ENCODE peak calls at places on chromosomes 5 and 9, in six cellular contexts. F, P, V, Y, D and M are unnamed samples.
A peak's percentile ranks its signal among the peaks of the same experiment; 100 is the strongest.

GRCh38 chr5:171953860-171954701 is 52.4 kb downstream of the FBXW11 start:
- DNase-seq in Y (peak; percentile 78), V (no peak), F (no peak), P (peak; percentile 62), D (no peak), M (no peak)

GRCh38 chr9:132160802-132161742 is 786 bp upstream of the NTNG2 start:
- DNase-seq in V (no peak), P (no peak), D (no peak), Y (no peak), F (peak; percentile 84), M (peak; percentile 64)

GRCh38 chr5:173514666-173515065 is 101.8 kb downstream of the BOD1 start:
- DNase-seq in D (no peak), F (no peak), P (no peak), V (no peak), Y (no peak), M (no peak)

GRCh38 chr5:171986772-171987171 is 19.7 kb downstream of the FBXW11 start:
- DNase-seq in D (no peak), V (no peak), F (no peak), P (no peak), Y (no peak), M (no peak)

GRCh38 chr5:4758550-4758949 is 381.6 kb upstream of the ADAMTS16 start:
- DNase-seq in D (no peak), V (no peak), F (no peak), P (no peak), Y (no peak), M (no peak)

GRCh38 chr5:2725957-2726356 is 25.5 kb downstream of the IRX2 start:
- DNase-seq in V (no peak), Y (no peak), F (no peak), P (no peak), D (no peak), M (no peak)

GRCh38 chr5:122756263-122756911 is 18.5 kb upstream of the SNX2 start:
- DNase-seq in Y (no peak), V (no peak), P (no peak), D (no peak), F (no peak), M (peak; percentile 14)

GRCh38 chr5:40680741-40681350 is 1.1 kb downstream of the PTGER4 start:
- DNase-seq in P (no peak), V (no peak), F (peak; percentile 39), D (no peak), Y (no peak), M (peak; percentile 50)

GRCh38 chr5:67002832-67003231 is 193.8 kb downstream of the CD180 start:
- DNase-seq in D (no peak), P (peak; percentile 19), F (no peak), Y (no peak), V (no peak), M (no peak)

GRCh38 chr9:129580211-129580915 is 40.5 kb downstream of the C9orf50 start:
- DNase-seq in D (no peak), F (no peak), P (peak; percentile 91), V (peak; percentile 64), Y (no peak), M (no peak)

GRCh38 chr5:172453206-172453985 is 929 bp downstream of the SH3PXD2B start:
- DNase-seq in P (peak; percentile 49), D (no peak), F (peak; percentile 80), Y (no peak), V (no peak), M (no peak)

GRCh38 chr5:96079075-96079474 is 117.4 kb upstream of the ELL2 start:
- DNase-seq in Y (no peak), V (no peak), D (no peak), P (peak; percentile 35), F (no peak), M (no peak)

GRCh38 chr9:90608141-90608540 is 34.5 kb downstream of the DIRAS2 start:
- DNase-seq in F (no peak), V (no peak), Y (no peak), D (no peak), P (no peak), M (no peak)

GRCh38 chr5:1666812-1667588 is 132.6 kb downstream of the MRPL36 start:
- DNase-seq in F (peak; percentile 93), P (no peak), V (no peak), D (no peak), Y (peak; percentile 87), M (no peak)

GRCh38 chr5:62134811-62135210 is 171.2 kb upstream of the KIF2A start:
- DNase-seq in P (no peak), V (no peak), Y (no peak), F (no peak), D (no peak), M (no peak)

GRCh38 chr5:124264499-124264898 is 481.9 kb downstream of the ZNF608 start:
- DNase-seq in P (no peak), F (no peak), V (no peak), Y (no peak), D (no peak), M (no peak)

GRCh38 chr5:78591227-78591626 is 57.3 kb downstream of the LHFPL2 start:
- DNase-seq in P (peak; percentile 54), Y (no peak), D (no peak), F (no peak), V (no peak), M (no peak)

GRCh38 chr9:89109666-89110065 is 69.0 kb downstream of the SHC3 start:
- DNase-seq in Y (no peak), V (no peak), F (no peak), P (no peak), D (no peak), M (no peak)

GRCh38 chr9:70031141-70031545 is 12.5 kb upstream of the MAMDC2 start:
- DNase-seq in Y (no peak), F (no peak), P (no peak), D (no peak), V (no peak), M (no peak)

GRCh38 chr9:137023583-137023991 is 4.5 kb downstream of the ABCA2 start:
- DNase-seq in Y (no peak), D (no peak), P (no peak), F (no peak), V (no peak), M (no peak)

GRCh38 chr9:112360047-112360804 is 19.7 kb upstream of the HSDL2 start:
- DNase-seq in D (no peak), P (no peak), Y (no peak), F (no peak), V (no peak), M (no peak)

GRCh38 chr9:8649157-8649556 is 849.6 kb upstream of the DMAC1 start:
- DNase-seq in Y (no peak), D (no peak), F (no peak), V (peak; percentile 19), P (no peak), M (no peak)

GRCh38 chr5:56763711-56764466 is 51.5 kb upstream of the MAP3K1 start:
- DNase-seq in D (no peak), V (no peak), F (peak; percentile 71), P (peak; percentile 26), Y (peak; percentile 32), M (peak; percentile 67)

GRCh38 chr9:214488-215448 is at the start of gene DOCK8:
- DNase-seq in F (peak; percentile 32), D (no peak), V (no peak), P (peak; percentile 31), Y (peak; percentile 78), M (peak; percentile 60)

GRCh38 chr5:69364850-69365249 is 4.5 kb downstream of the AK6 start:
- DNase-seq in P (no peak), D (no peak), Y (no peak), V (no peak), F (no peak), M (no peak)

GRCh38 chr9:38039090-38039906 is 29.7 kb downstream of the SHB start:
- DNase-seq in F (peak; percentile 53), V (no peak), D (no peak), Y (peak; percentile 64), P (no peak), M (no peak)

GRCh38 chr5:4630031-4630430 is 510.1 kb upstream of the ADAMTS16 start:
- DNase-seq in D (no peak), Y (no peak), P (peak; percentile 40), V (no peak), F (no peak), M (no peak)

GRCh38 chr5:150119421-150120061 is 33.2 kb upstream of the CSF1R start:
- DNase-seq in V (no peak), P (no peak), Y (no peak), D (no peak), F (no peak), M (peak; percentile 40)
- TF ChIP-seq GABPA in V (no peak), P (no peak), Y (no peak), D (no peak), F (no peak), M (no peak)

GRCh38 chr5:179605026-179605833 is 18.2 kb downstream of the HNRNPH1 start:
- DNase-seq in F (no peak), Y (no peak), V (no peak), P (no peak), D (no peak), M (no peak)

GRCh38 chr5:179606071-179606909 is 17.2 kb downstream of the HNRNPH1 start:
- DNase-seq in P (no peak), V (no peak), Y (peak; percentile 3), D (no peak), F (no peak), M (no peak)

GRCh38 chr5:179601871-179602625 is 21.4 kb downstream of the HNRNPH1 start:
- DNase-seq in F (no peak), V (no peak), D (no peak), P (no peak), Y (no peak), M (no peak)

GRCh38 chr5:179599973-179600372 is 23.5 kb downstream of the HNRNPH1 start:
- DNase-seq in Y (no peak), D (no peak), F (no peak), V (no peak), P (no peak), M (peak; percentile 79)

GRCh38 chr5:179603308-179603707 is 20.2 kb downstream of the HNRNPH1 start:
- DNase-seq in D (no peak), V (no peak), Y (no peak), F (no peak), P (no peak), M (no peak)
- TF ChIP-seq CTCF in D (no peak), V (no peak), Y (no peak), F (no peak), P (no peak), M (no peak)

GRCh38 chr5:102119252-102119651 is 176.8 kb downstream of the SLCO4C1 start:
- DNase-seq in Y (no peak), P (no peak), D (no peak), V (no peak), F (no peak), M (no peak)
- H3K4me3 ChIP-seq in Y (no peak overlapping the region), P (no peak overlapping the region), D (no peak overlapping the region), V (no peak overlapping the region), F (no peak overlapping the region), M (no peak overlapping the region)

DNA sequence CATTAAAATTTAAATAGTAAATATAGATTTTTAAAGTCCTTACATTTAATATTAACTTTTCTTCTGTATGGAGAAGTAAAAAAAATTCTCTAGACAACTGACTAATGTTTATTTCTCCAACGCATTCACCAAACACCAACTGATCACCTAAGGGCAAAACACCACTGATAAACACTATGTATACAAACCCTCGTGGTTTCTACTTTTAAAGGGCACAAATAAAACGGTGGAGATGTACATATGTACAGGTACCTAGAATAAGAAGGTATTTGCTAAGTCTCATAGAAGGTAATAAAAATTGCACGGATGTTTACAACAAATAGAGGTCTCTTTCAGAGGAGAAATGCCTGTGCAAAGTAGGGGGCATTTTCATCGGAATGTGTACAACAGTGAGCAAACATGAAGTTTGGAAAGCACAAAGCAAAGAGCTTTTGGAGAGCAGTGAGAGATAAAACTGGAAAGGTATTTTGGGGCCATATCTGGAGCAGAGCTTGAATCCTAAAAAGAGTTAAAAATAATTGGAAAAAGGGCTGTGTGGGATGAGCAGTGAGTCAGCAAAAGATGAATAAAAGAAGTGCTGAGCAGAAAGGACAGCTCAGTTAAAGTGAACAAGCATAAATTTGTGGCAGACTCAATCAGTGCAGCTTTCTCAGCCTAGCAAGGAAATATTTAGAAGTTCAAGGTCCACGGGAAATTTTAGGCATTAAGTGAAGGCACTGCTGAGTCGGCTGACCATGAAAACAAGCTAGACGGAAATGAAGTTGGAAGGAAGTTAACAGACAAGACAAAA is 160.0 kb downstream of the TMEM161B start:
- DNase-seq in P (no peak), V (no peak), Y (no peak), F (no peak), D (no peak), M (no peak)
- TF ChIP-seq GABPA in P (no peak), V (no peak), Y (no peak), F (no peak), D (no peak), M (no peak)